ENCODE peak calls at places on chromosomes 12 and 14, in eight cellular contexts. G is frontal cortex; M is nucleus accumbens; T is fibroblast of mammary gland; S is GDM1; Q is left lobe of liver; Y is PC-3; W is activated CD4-positive, alpha-beta T cell treated with anti-CD3 and anti-CD28 coated beads, Interleukin-2, amount 50 U/mL, for 48 hours. I is an unnamed sample.

GRCh38 chr14:51004801-51005526 is 60.7 kb upstream of the PYGL start:
- DNase-seq in G (no peak), M (no peak), T (peak), S (no peak), Q (no peak), Y (peak), W (no peak), I (no peak)

GRCh38 chr12:124304314-124304790 is 9.5 kb downstream of the RFLNA start:
- DNase-seq in G (no peak), M (no peak), T (no peak), S (no peak), Q (no peak), Y (no peak), W (no peak), I (no peak)

GRCh38 chr12:39763894-39764176 is 144.2 kb upstream of the ABCD2 start:
- DNase-seq in G (no peak), M (no peak), T (no peak), S (no peak), Q (no peak), Y (no peak), W (no peak), I (no peak)

GRCh38 chr12:3216726-3217682 is 139.8 kb downstream of the TSPAN9 start:
- DNase-seq in G (no peak), M (no peak), T (peak), S (no peak), Q (no peak), Y (peak), W (no peak), I (no peak)

GRCh38 chr14:101689039-101689501 is 72.4 kb upstream of the PPP2R5C start:
- DNase-seq in G (no peak), M (no peak), T (no peak), S (no peak), Q (no peak), Y (no peak), W (no peak), I (no peak)

GRCh38 chr14:92760524-92760805 is 12.0 kb upstream of the LGMN start:
- DNase-seq in G (no peak), M (no peak), T (no peak), S (no peak), Q (no peak), Y (no peak), W (no peak), I (no peak)

GRCh38 chr14:65255583-65256443 is 153.5 kb upstream of the MAX start:
- DNase-seq in G (no peak), M (no peak), T (no peak), S (no peak), Q (no peak), Y (peak), W (no peak), I (no peak)

GRCh38 chr12:130770413-130771028 is 54.4 kb upstream of the RIMBP2 start:
- DNase-seq in G (no peak), M (no peak), T (no peak), S (no peak), Q (no peak), Y (no peak), W (no peak), I (no peak)

GRCh38 chr14:54450535-54450934 is 9.4 kb upstream of the CNIH1 start:
- DNase-seq in G (no peak), M (no peak), T (peak), S (no peak), Q (no peak), Y (no peak), W (peak), I (no peak)

GRCh38 chr14:70004791-70005190 is 125.6 kb downstream of the SMOC1 start:
- DNase-seq in G (no peak), M (no peak), T (no peak), S (no peak), Q (no peak), Y (no peak), W (no peak), I (no peak)

GRCh38 chr12:2229661-2230539 is 177.1 kb downstream of the CACNA1C start:
- DNase-seq in G (no peak), M (no peak), T (no peak), S (no peak), Q (no peak), Y (no peak), W (no peak), I (no peak)

GRCh38 chr14:89773644-89774316 is 180.8 kb downstream of the EFCAB11 start:
- DNase-seq in G (no peak), M (no peak), T (no peak), S (peak), Q (no peak), Y (peak), W (peak), I (peak)

GRCh38 chr12:88801227-88802225 is 221.3 kb upstream of the KITLG start:
- DNase-seq in G (no peak), M (no peak), T (no peak), S (peak), Q (no peak), Y (no peak), W (no peak), I (no peak)

GRCh38 chr14:39398382-39398781 is 33.9 kb downstream of the FBXO33 start:
- DNase-seq in G (no peak), M (no peak), T (no peak), S (no peak), Q (no peak), Y (no peak), W (no peak), I (no peak)

GRCh38 chr14:26527095-26527494 is 70.7 kb downstream of the NOVA1 start:
- DNase-seq in G (no peak), M (no peak), T (peak), S (no peak), Q (no peak), Y (no peak), W (no peak), I (no peak)

GRCh38 chr12:49105504-49106120 is 5.0 kb downstream of the LMBR1L start:
- DNase-seq in G (no peak), M (no peak), T (peak), S (no peak), Q (no peak), Y (peak), W (no peak), I (no peak)

GRCh38 chr12:69987453-69988102 is 162.6 kb downstream of the MYRFL start:
- DNase-seq in G (no peak), M (no peak), T (peak), S (no peak), Q (no peak), Y (peak), W (no peak), I (no peak)

GRCh38 chr12:125064492-125064891 is 743 bp upstream of the AACS start:
- DNase-seq in G (no peak), M (no peak), T (no peak), S (no peak), Q (no peak), Y (no peak), W (no peak), I (no peak)

I was measured in activated CD8-positive, alpha-beta memory T cell treated with anti-CD3 and anti-CD28 coated beads for 24 hours.